ENCODE peak calls at places on chromosomes 13 and 19, in four cellular contexts. One of them, this sample, is unnamed.

GRCh38 chr19:32812571-32812970 is 57.0 kb downstream of the SLC7A9 start:
- DNase-seq in BJ: no peak
- DNase-seq in cardiac muscle cell: no peak
- DNase-seq in left ventricle myocardium inferior: no peak
- DNase-seq in this sample: no peak

GRCh38 chr19:10503002-10503789 is at the start of gene KEAP1:
- DNase-seq in BJ: no peak
- DNase-seq in cardiac muscle cell: peak; percentile 38
- DNase-seq in left ventricle myocardium inferior: peak; percentile 45
- DNase-seq in this sample: no peak

GRCh38 chr19:39825093-39825463 is 8.9 kb downstream of the DYRK1B start:
- DNase-seq in BJ: no peak
- DNase-seq in cardiac muscle cell: no peak
- DNase-seq in left ventricle myocardium inferior: no peak
- DNase-seq in this sample: no peak

GRCh38 chr13:76019421-76020044 is 383.4 kb downstream of the LMO7 start:
- DNase-seq in BJ: no peak
- DNase-seq in cardiac muscle cell: no peak
- DNase-seq in left ventricle myocardium inferior: peak; percentile 11
- DNase-seq in this sample: no peak

GRCh38 chr19:8004723-8005513 is 523 bp downstream of the ELAVL1 start:
- DNase-seq in BJ: no peak
- DNase-seq in cardiac muscle cell: peak; percentile 50
- DNase-seq in left ventricle myocardium inferior: no peak
- DNase-seq in this sample: no peak

GRCh38 chr13:27839809-27840467 is 47.7 kb downstream of the GSX1 start:
- DNase-seq in BJ: no peak
- DNase-seq in cardiac muscle cell: no peak
- DNase-seq in left ventricle myocardium inferior: no peak
- DNase-seq in this sample: no peak

GRCh38 chr19:42548545-42548944 is 20.3 kb upstream of the CEACAM1 start:
- DNase-seq in BJ: no peak
- DNase-seq in cardiac muscle cell: no peak
- DNase-seq in left ventricle myocardium inferior: no peak
- DNase-seq in this sample: no peak

GRCh38 chr19:43576479-43576878 is 878 bp downstream of the PINLYP start:
- DNase-seq in BJ: no peak
- DNase-seq in cardiac muscle cell: no peak
- DNase-seq in left ventricle myocardium inferior: no peak
- DNase-seq in this sample: no peak

GRCh38 chr19:2117215-2117960 is 20.7 kb downstream of the IZUMO4 start:
- DNase-seq in BJ: no peak
- DNase-seq in cardiac muscle cell: no peak
- DNase-seq in left ventricle myocardium inferior: no peak
- DNase-seq in this sample: no peak

GRCh38 chr13:31174018-31174417 is 12.3 kb upstream of the HSPH1 start:
- DNase-seq in BJ: no peak
- DNase-seq in cardiac muscle cell: peak; percentile 64
- DNase-seq in left ventricle myocardium inferior: no peak
- DNase-seq in this sample: peak; percentile 51

GRCh38 chr13:91659583-91660415 is 261.4 kb downstream of the GPC5 start:
- DNase-seq in BJ: no peak
- DNase-seq in cardiac muscle cell: no peak
- DNase-seq in left ventricle myocardium inferior: no peak
- DNase-seq in this sample: no peak

GRCh38 chr13:94947965-94948371 is 235.6 kb upstream of the SOX21 start:
- DNase-seq in BJ: no peak
- DNase-seq in cardiac muscle cell: no peak
- DNase-seq in left ventricle myocardium inferior: no peak
- DNase-seq in this sample: no peak

GRCh38 chr19:31598730-31599238 is 249.5 kb upstream of the TSHZ3 start:
- DNase-seq in BJ: no peak
- DNase-seq in cardiac muscle cell: peak; percentile 4
- DNase-seq in left ventricle myocardium inferior: no peak
- DNase-seq in this sample: no peak

GRCh38 chr19:16042533-16043085 is 33.7 kb upstream of the TPM4 start:
- DNase-seq in BJ: no peak
- DNase-seq in cardiac muscle cell: no peak
- DNase-seq in left ventricle myocardium inferior: no peak
- DNase-seq in this sample: no peak

DNA sequence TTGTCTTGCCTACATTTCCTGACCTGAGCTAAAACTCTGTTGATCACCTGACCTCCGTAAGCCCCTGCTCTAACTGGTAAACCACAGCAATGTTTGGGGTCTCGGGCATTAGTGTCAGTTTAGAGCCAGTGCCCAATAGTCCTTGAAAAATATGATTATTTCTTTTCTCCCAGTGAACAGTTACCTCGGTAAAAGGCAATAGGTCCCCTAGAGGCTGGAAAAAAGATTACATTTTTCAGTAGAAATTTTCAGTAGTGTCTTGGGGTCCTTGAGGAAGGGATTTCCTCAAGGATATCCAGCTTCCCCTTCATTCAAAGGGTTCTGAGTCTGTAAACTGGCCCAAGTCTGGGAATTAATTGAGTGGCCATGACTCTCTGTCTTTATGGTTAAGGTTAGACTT is 177.5 kb downstream of the SLC7A1 start:
- DNase-seq in BJ: no peak
- DNase-seq in cardiac muscle cell: no peak
- DNase-seq in left ventricle myocardium inferior: no peak
- DNase-seq in this sample: no peak
- TF ChIP-seq CTCF in BJ: no peak
- TF ChIP-seq CTCF in cardiac muscle cell: no peak
- TF ChIP-seq CTCF in left ventricle myocardium inferior: no peak
- TF ChIP-seq CTCF in this sample: no peak

GRCh38 chr13:100751826-100752225 is 77.2 kb upstream of the TMTC4 start:
- DNase-seq in BJ: no peak
- DNase-seq in cardiac muscle cell: no peak
- DNase-seq in left ventricle myocardium inferior: no peak
- DNase-seq in this sample: no peak
- TF ChIP-seq CTCF in BJ: no peak
- TF ChIP-seq CTCF in cardiac muscle cell: no peak
- TF ChIP-seq CTCF in left ventricle myocardium inferior: no peak
- TF ChIP-seq CTCF in this sample: no peak

DNA sequence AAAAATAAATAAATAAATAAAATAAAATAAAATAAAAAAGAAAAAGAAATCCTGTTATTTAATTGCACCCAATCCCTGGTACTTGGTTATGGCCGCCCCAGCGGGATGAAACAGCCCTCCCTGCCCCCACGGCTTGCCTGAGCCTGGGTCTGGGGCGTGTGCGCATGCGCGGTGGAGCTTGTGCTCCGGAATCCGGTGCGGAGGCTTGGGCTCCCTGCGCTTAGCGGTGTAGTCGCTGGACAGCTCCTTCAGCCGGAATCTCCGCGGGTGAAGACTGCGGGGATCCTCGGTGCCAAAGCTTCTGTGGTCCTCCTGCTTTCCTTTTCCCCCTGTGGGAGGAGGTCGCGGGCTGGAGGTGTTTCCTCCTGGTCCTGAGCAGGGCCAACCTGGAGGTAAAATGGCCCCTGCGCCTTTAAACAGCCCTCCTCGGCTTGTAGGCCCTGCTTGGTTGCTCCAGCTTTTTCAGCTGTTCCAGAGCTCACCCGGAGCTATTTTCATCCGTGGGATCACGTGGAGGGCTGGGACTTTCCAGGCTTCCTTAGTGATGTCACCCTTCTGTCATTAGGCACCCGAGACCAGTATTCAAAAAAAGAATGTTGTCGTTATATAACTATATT is at the start of gene PLA2G4C:
- DNase-seq in BJ: peak; percentile 71
- DNase-seq in cardiac muscle cell: peak; percentile 95
- DNase-seq in left ventricle myocardium inferior: peak; percentile 92
- DNase-seq in this sample: peak; percentile 82
- TF ChIP-seq CTCF in BJ: no peak
- TF ChIP-seq CTCF in cardiac muscle cell: no peak
- TF ChIP-seq CTCF in left ventricle myocardium inferior: no peak
- TF ChIP-seq CTCF in this sample: no peak

DNA sequence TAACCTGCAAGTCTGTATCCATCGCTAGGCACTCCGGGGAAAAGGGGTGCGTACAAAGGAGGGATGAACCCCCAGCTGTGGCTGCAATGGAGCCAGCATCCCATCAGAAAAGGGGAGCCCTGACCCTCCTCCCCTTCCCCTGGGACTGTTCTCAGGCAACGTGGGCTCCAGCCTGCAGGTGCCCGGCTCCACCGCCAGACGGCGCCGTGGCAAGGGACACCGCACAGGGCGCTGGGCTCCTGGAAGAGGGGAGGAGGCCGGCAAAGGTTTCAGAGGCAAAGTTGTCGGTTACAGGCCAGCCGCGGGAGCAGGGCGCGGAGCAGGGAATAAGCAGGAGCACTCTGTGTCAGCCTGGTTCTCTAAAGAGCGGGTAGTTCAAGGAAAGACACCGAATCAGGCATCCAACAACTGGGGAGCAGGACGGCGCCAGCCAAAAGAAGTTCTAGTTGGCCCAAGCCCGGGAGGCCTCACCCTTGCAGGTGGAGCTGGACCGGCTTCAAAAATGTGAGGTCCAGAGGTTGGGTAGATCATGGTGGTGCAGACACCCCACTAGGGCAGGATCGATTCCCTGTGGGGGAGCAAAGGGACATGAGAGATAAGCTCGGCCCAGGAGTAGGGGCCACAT is 53.0 kb upstream of the ATP12A start:
- DNase-seq in BJ: no peak
- DNase-seq in cardiac muscle cell: peak; percentile 22
- DNase-seq in left ventricle myocardium inferior: no peak
- DNase-seq in this sample: no peak
- TF ChIP-seq CTCF in BJ: peak; percentile 83
- TF ChIP-seq CTCF in cardiac muscle cell: peak; percentile 64
- TF ChIP-seq CTCF in left ventricle myocardium inferior: peak; percentile 65
- TF ChIP-seq CTCF in this sample: peak; percentile 54

GRCh38 chr19:48617146-48617937 is 1.6 kb downstream of the RPL18 start:
- DNase-seq in BJ: no peak
- DNase-seq in cardiac muscle cell: peak; percentile 61
- DNase-seq in left ventricle myocardium inferior: no peak
- DNase-seq in this sample: no peak
- TF ChIP-seq CTCF in BJ: no peak
- TF ChIP-seq CTCF in cardiac muscle cell: peak; percentile 22
- TF ChIP-seq CTCF in left ventricle myocardium inferior: no peak
- TF ChIP-seq CTCF in this sample: no peak

GRCh38 chr19:44592451-44592890 is 20.9 kb upstream of the IGSF23 start:
- DNase-seq in BJ: no peak
- DNase-seq in cardiac muscle cell: no peak
- DNase-seq in left ventricle myocardium inferior: no peak
- DNase-seq in this sample: no peak

GRCh38 chr19:44585371-44586141 is 27.8 kb upstream of the IGSF23 start:
- DNase-seq in BJ: no peak
- DNase-seq in cardiac muscle cell: peak; percentile 55
- DNase-seq in left ventricle myocardium inferior: no peak
- DNase-seq in this sample: no peak

GRCh38 chr19:44590245-44591059 is 22.9 kb upstream of the IGSF23 start:
- DNase-seq in BJ: no peak
- DNase-seq in cardiac muscle cell: no peak
- DNase-seq in left ventricle myocardium inferior: no peak
- DNase-seq in this sample: no peak

GRCh38 chr19:44588753-44589112 is 24.6 kb upstream of the IGSF23 start:
- DNase-seq in BJ: no peak
- DNase-seq in cardiac muscle cell: no peak
- DNase-seq in left ventricle myocardium inferior: no peak
- DNase-seq in this sample: no peak

DNA sequence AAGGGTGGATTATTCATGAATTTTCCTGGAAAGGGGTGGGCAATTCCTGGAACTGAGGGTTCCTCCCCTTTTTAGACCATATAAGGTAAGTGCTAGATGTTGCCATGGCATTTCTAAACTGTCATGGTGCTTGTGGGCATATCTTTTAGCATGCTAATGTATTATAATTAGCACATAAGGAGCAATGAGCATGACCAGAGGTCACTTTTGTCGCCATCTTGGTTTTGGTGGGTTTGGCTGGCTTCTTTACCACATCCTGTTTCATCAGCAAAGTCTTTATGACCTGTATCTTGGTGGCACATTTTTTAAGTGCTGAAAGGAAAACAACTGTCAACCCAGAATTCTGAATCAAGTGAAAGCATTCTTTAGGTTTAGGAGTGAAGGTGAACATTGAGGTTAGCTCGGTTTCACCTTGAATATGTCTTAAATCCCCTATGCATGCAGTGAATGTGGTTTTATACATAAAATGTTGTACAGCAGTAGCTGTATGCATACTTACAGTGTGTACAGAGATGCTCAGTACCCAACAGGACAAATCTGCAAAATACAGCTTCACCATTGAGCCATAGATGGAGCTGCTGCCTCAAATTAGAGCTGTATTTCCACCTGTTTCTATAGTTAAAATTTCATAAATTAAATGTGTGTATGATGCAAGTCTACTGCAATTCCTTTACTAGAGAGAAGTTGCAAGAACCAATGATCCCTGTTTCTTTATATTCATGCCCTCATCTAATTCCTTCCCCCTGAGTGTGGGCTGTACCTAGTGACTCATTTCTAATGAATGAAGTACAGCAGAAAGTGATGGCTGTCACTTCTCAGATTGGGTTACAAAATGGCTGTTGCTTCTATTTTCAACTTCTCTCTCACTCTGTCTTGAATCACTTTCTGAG is 25.3 kb upstream of the IGSF23 start:
- DNase-seq in BJ: peak; percentile 75
- DNase-seq in cardiac muscle cell: peak; percentile 94
- DNase-seq in left ventricle myocardium inferior: no peak
- DNase-seq in this sample: peak; percentile 86
- TF ChIP-seq CTCF in BJ: peak; percentile 41
- TF ChIP-seq CTCF in cardiac muscle cell: peak; percentile 34
- TF ChIP-seq CTCF in left ventricle myocardium inferior: peak; percentile 45
- TF ChIP-seq CTCF in this sample: peak; percentile 60

DNA sequence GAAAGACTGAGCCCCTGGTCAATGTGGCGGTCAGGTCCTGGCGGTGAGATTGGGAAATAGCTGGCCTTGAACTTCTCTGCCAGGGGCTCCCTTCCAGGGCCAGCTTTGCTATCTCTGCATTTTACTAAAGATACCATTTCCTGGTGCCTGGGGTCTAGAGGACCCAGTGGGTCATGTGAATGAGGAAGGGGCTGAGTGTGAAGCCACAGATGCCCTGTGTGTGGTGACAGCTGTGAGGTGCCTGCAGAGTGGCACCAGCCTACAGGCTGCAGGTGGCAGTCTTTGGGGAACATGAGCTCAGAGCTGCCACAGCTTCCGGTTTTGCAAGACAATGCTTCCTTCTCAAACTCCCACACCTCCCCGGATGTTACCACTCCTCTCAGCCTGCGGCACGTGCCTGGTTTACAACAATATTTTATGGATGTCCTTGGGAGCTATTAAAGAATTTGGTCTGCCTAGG is 5.2 kb upstream of the MLNR start:
- DNase-seq in BJ: no peak
- DNase-seq in cardiac muscle cell: peak; percentile 44
- DNase-seq in left ventricle myocardium inferior: no peak
- DNase-seq in this sample: no peak
- TF ChIP-seq CTCF in BJ: no peak
- TF ChIP-seq CTCF in cardiac muscle cell: peak; percentile 17
- TF ChIP-seq CTCF in left ventricle myocardium inferior: no peak
- TF ChIP-seq CTCF in this sample: no peak

This sample was measured in AG04450.